ENCODE peak calls at places on chromosome 20, in four cellular contexts. K is psoas muscle; Z is K562; U is CD8-positive, alpha-beta T cell. Y is an unnamed sample.

GRCh38 chr20:3123542-3123941 is 36.1 kb downstream of the FASTKD5 start:
- DNase-seq in K (no peak), Z (no peak), U (no peak), Y (no peak)

GRCh38 chr20:2006452-2007381 is 12.9 kb upstream of the PDYN start:
- DNase-seq in K (no peak), U (peak; percentile 4), Z (peak; percentile 70), Y (peak; percentile 32)

GRCh38 chr20:41181567-41181966 is 44.2 kb downstream of the PLCG1 start:
- DNase-seq in K (no peak), U (no peak), Z (no peak), Y (no peak)

GRCh38 chr20:21503345-21503744 is 10.5 kb downstream of the NKX2-2 start:
- DNase-seq in K (no peak), U (no peak), Z (no peak), Y (no peak)

GRCh38 chr20:49674383-49675352 is 39.0 kb downstream of the B4GALT5 start:
- DNase-seq in U (no peak), K (no peak), Z (no peak), Y (no peak)

GRCh38 chr20:13821876-13822275 is 37.0 kb downstream of the NDUFAF5 start:
- DNase-seq in Z (no peak), U (no peak), K (no peak), Y (no peak)

GRCh38 chr20:52379723-52380336 is 188.3 kb upstream of the ZFP64 start:
- DNase-seq in Z (peak; percentile 44), K (peak; percentile 19), U (peak; percentile 14), Y (peak; percentile 55)

GRCh38 chr20:20370087-20370575 is 2.2 kb downstream of the INSM1 start:
- DNase-seq in Z (no peak), U (no peak), K (no peak), Y (no peak)

GRCh38 chr20:34971038-34971872 is 15.6 kb downstream of the MYH7B start:
- DNase-seq in U (no peak), Z (no peak), K (no peak), Y (no peak)

GRCh38 chr20:10611357-10611756 is 62.4 kb downstream of the JAG1 start:
- DNase-seq in Z (peak; percentile 16), U (no peak), K (peak; percentile 55), Y (peak; percentile 63)

GRCh38 chr20:1817577-1818211 is 77.5 kb upstream of the SIRPA start:
- DNase-seq in U (no peak), K (no peak), Z (no peak), Y (no peak)

GRCh38 chr20:20780127-20780822 is 67.8 kb upstream of the RALGAPA2 start:
- DNase-seq in K (peak; percentile 91), Z (no peak), U (no peak), Y (no peak)

GRCh38 chr20:48584391-48585249 is 243.2 kb downstream of the PREX1 start:
- DNase-seq in Z (no peak), K (no peak), U (no peak), Y (no peak)

GRCh38 chr20:50523552-50524167 is 13.5 kb downstream of the PTPN1 start:
- DNase-seq in U (no peak), K (no peak), Z (no peak), Y (no peak)

GRCh38 chr20:40925829-40926228 is 102.8 kb upstream of the TOP1 start:
- DNase-seq in K (no peak), Z (no peak), U (no peak), Y (no peak)

GRCh38 chr20:9392892-9393857 is 121.2 kb upstream of the LAMP5 start:
- DNase-seq in U (no peak), K (peak; percentile 54), Z (peak; percentile 9), Y (peak; percentile 59)

GRCh38 chr20:46573234-46573633 is 22.8 kb upstream of the OCSTAMP start:
- DNase-seq in K (no peak), U (no peak), Z (peak; percentile 25), Y (no peak)

GRCh38 chr20:33838035-33838864 is 27.1 kb downstream of the CHMP4B start:
- DNase-seq in Z (no peak), U (no peak), K (no peak), Y (no peak)
- TF ChIP-seq CTCF in Z (peak; percentile 37), U (no peak), K (no peak), Y (no peak)

GRCh38 chr20:4555188-4555893 is 166.4 kb upstream of the PRND start:
- DNase-seq in K (no peak), U (no peak), Z (no peak), Y (no peak)

GRCh38 chr20:4556781-4557180 is 164.9 kb upstream of the PRND start:
- DNase-seq in Z (peak; percentile 61), K (no peak), U (no peak), Y (no peak)

GRCh38 chr20:4560667-4561066 is 161.0 kb upstream of the PRND start:
- DNase-seq in K (no peak), Z (no peak), U (no peak), Y (no peak)

GRCh38 chr20:4559906-4560305 is 161.8 kb upstream of the PRND start:
- DNase-seq in Z (no peak), K (no peak), U (no peak), Y (no peak)

GRCh38 chr20:4559106-4559505 is 162.6 kb upstream of the PRND start:
- DNase-seq in K (no peak), Z (no peak), U (no peak), Y (no peak)
- TF ChIP-seq CTCF in K (no peak), Z (no peak), U (no peak), Y (no peak)

GRCh38 chr20:37464611-37465010 is 56.4 kb upstream of the NNAT start:
- DNase-seq in Z (no peak), K (no peak), U (no peak), Y (no peak)
- TF ChIP-seq CTCF in Z (no peak), K (no peak), U (no peak), Y (no peak)

GRCh38 chr20:23654005-23654404 is 16.2 kb upstream of the CST3 start:
- DNase-seq in K (no peak), Z (no peak), U (no peak), Y (no peak)

GRCh38 chr20:23657202-23657601 is 19.4 kb upstream of the CST3 start:
- DNase-seq in K (no peak), Z (no peak), U (no peak), Y (no peak)

GRCh38 chr20:23656372-23656771 is 18.6 kb upstream of the CST3 start:
- DNase-seq in Z (no peak), U (no peak), K (no peak), Y (no peak)

GRCh38 chr20:23654722-23655121 is 17.0 kb upstream of the CST3 start:
- DNase-seq in U (no peak), Z (no peak), K (no peak), Y (no peak)

GRCh38 chr20:23655551-23656211 is 17.9 kb upstream of the CST3 start:
- DNase-seq in Z (no peak), K (peak; percentile 53), U (no peak), Y (no peak)
- TF ChIP-seq CTCF in Z (no peak), K (no peak), U (no peak), Y (no peak)

GRCh38 chr20:63766695-63767426 is 27.3 kb downstream of the SLC2A4RG start:
- DNase-seq in Z (no peak), U (no peak), K (no peak), Y (no peak)

GRCh38 chr20:63767886-63768285 is 28.3 kb downstream of the SLC2A4RG start:
- DNase-seq in Z (no peak), U (no peak), K (no peak), Y (no peak)

GRCh38 chr20:63765918-63766317 is 26.3 kb downstream of the SLC2A4RG start:
- DNase-seq in U (no peak), Z (no peak), K (no peak), Y (no peak)

GRCh38 chr20:63768591-63769515 is 29.3 kb downstream of the SLC2A4RG start:
- DNase-seq in K (no peak), Z (no peak), U (no peak), Y (no peak)

DNA sequence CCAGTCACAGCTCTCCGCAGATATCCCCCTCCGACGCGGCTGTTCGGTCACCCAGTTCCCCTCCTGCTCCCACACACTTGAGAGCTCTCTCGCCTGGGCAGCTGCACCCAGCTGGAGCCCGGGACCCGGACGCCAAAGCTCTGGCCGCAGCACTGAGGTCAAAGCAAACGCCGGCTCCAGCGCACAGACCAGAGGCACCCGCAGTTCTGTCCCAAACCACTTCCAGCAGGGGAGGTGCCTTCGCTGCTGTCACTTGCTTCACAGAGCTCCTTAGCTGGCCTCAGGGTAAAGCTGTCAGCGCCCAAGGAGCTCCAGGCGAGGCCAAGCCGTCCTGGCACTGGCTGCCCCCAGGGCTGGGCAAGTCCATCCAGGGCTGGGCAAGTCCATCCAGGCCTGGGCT is 27.9 kb downstream of the SLC2A4RG start:
- DNase-seq in K (no peak), U (no peak), Z (no peak), Y (no peak)
- TF ChIP-seq CTCF in K (no peak), U (no peak), Z (no peak), Y (no peak)

Y was measured in endothelial cell.